ENCODE peak calls at places on chromosomes 12 and 14, in six cellular contexts. W, F, Y, Z, D and K are unnamed samples.

GRCh38 chr14:60357551-60357930 is 108.5 kb downstream of the PPM1A start:
- DNase-seq in W (no peak), F (no peak), Y (no peak), Z (no peak), D (no peak), K (no peak)

GRCh38 chr12:58540480-58541299 is 379.6 kb downstream of the LRIG3 start:
- DNase-seq in W (peak; percentile 86), F (no peak), Y (peak; percentile 85), Z (peak; percentile 28), D (peak; percentile 54), K (peak; percentile 49)

GRCh38 chr14:50901361-50901760 is 29.5 kb downstream of the ABHD12B start:
- DNase-seq in W (no peak), F (no peak), Y (no peak), Z (no peak), D (no peak), K (no peak)

GRCh38 chr14:41446008-41446407 is 160.7 kb upstream of the LRFN5 start:
- DNase-seq in W (no peak), F (no peak), Y (no peak), Z (no peak), D (no peak), K (no peak)

GRCh38 chr14:65015391-65015790 is 28.7 kb downstream of the FNTB start:
- DNase-seq in W (no peak), F (no peak), Y (no peak), Z (peak; percentile 57), D (no peak), K (no peak)

GRCh38 chr12:48414046-48414445 is 58.3 kb upstream of the ANP32D start:
- DNase-seq in W (no peak), F (no peak), Y (no peak), Z (no peak), D (peak; percentile 21), K (no peak)

GRCh38 chr12:16583991-16584745 is 21.8 kb downstream of the LMO3 start:
- DNase-seq in W (no peak), F (no peak), Y (no peak), Z (no peak), D (no peak), K (no peak)

GRCh38 chr14:35963209-35963608 is 137.1 kb downstream of the BRMS1L start:
- DNase-seq in W (peak; percentile 1), F (no peak), Y (no peak), Z (no peak), D (no peak), K (no peak)

GRCh38 chr12:49365542-49365941 is 1.7 kb upstream of the SPATS2 start:
- DNase-seq in W (peak; percentile 72), F (no peak), Y (no peak), Z (no peak), D (no peak), K (peak; percentile 91)

GRCh38 chr12:89994901-89995300 is 286.3 kb upstream of the ATP2B1 start:
- DNase-seq in W (no peak), F (no peak), Y (no peak), Z (no peak), D (no peak), K (no peak)

GRCh38 chr14:21054123-21054767 is 3.4 kb upstream of the RNASE8 start:
- DNase-seq in W (no peak), F (no peak), Y (no peak), Z (no peak), D (no peak), K (no peak)

GRCh38 chr14:80055226-80055625 is 156.1 kb downstream of the DIO2 start:
- DNase-seq in W (peak; percentile 6), F (no peak), Y (no peak), Z (no peak), D (no peak), K (peak; percentile 57)

GRCh38 chr14:65170768-65171251 is 68.5 kb upstream of the MAX start:
- DNase-seq in W (peak; percentile 66), F (no peak), Y (no peak), Z (no peak), D (peak; percentile 8), K (peak; percentile 70)

GRCh38 chr14:76083796-76084195 is 67.9 kb upstream of the GPATCH2L start:
- DNase-seq in W (no peak), F (no peak), Y (no peak), Z (no peak), D (no peak), K (no peak)

GRCh38 chr14:61048640-61049039 is 67.6 kb downstream of the SLC38A6 start:
- DNase-seq in W (no peak), F (no peak), Y (no peak), Z (no peak), D (no peak), K (no peak)

GRCh38 chr14:81589381-81590065 is 55.9 kb upstream of the SEL1L start:
- DNase-seq in W (no peak), F (no peak), Y (no peak), Z (no peak), D (no peak), K (no peak)

GRCh38 chr14:45177081-45177480 is 41.4 kb downstream of the FANCM start:
- DNase-seq in W (peak; percentile 93), F (no peak), Y (no peak), Z (no peak), D (no peak), K (peak; percentile 68)

GRCh38 chr14:45198551-45198950 is 54.5 kb downstream of the MIS18BP1 start:
- DNase-seq in W (peak; percentile 68), F (no peak), Y (no peak), Z (no peak), D (no peak), K (no peak)

GRCh38 chr12:601976-602699 is 61.1 kb downstream of the NINJ2 start:
- DNase-seq in W (no peak), F (no peak), Y (peak; percentile 13), Z (no peak), D (no peak), K (no peak)

GRCh38 chr12:22262309-22262708 is 72.2 kb downstream of the ST8SIA1 start:
- DNase-seq in W (no peak), F (no peak), Y (peak; percentile 10), Z (no peak), D (no peak), K (no peak)

GRCh38 chr12:6262211-6262610 is 48.3 kb upstream of the PLEKHG6 start:
- DNase-seq in W (no peak), F (no peak), Y (no peak), Z (no peak), D (no peak), K (no peak)

GRCh38 chr14:76261371-76261811 is 109.7 kb downstream of the GPATCH2L start:
- DNase-seq in W (no peak), F (no peak), Y (no peak), Z (no peak), D (no peak), K (no peak)

GRCh38 chr12:93181396-93181965 is 196.2 kb upstream of the NUDT4 start:
- DNase-seq in W (no peak), F (no peak), Y (no peak), Z (no peak), D (no peak), K (no peak)

GRCh38 chr14:58992935-58993334 is 195.5 kb upstream of the DAAM1 start:
- DNase-seq in W (no peak), F (no peak), Y (no peak), Z (no peak), D (no peak), K (no peak)

GRCh38 chr14:60616326-60617044 is 32.8 kb downstream of the SIX1 start:
- DNase-seq in W (no peak), F (no peak), Y (peak; percentile 65), Z (no peak), D (no peak), K (no peak)

GRCh38 chr14:97077253-97077653 is 280.1 kb downstream of the VRK1 start:
- DNase-seq in W (no peak), F (no peak), Y (no peak), Z (peak; percentile 59), D (peak; percentile 46), K (peak; percentile 2)

GRCh38 chr14:78836777-78837176 is 666.6 kb downstream of the NRXN3 start:
- DNase-seq in W (peak; percentile 70), F (peak; percentile 4), Y (peak; percentile 54), Z (peak; percentile 27), D (peak; percentile 34), K (peak; percentile 14)

GRCh38 chr12:120654656-120655055 is 14.2 kb downstream of the CABP1 start:
- DNase-seq in W (no peak), F (no peak), Y (no peak), Z (no peak), D (peak; percentile 75), K (no peak)

GRCh38 chr12:55933158-55933798 is 2.3 kb downstream of the DGKA start:
- DNase-seq in W (peak; percentile 75), F (no peak), Y (no peak), Z (no peak), D (no peak), K (peak; percentile 86)

GRCh38 chr14:97640031-97640430 is 842.8 kb downstream of the VRK1 start:
- DNase-seq in W (no peak), F (no peak), Y (no peak), Z (no peak), D (no peak), K (no peak)

GRCh38 chr12:3930216-3930615 is 57.0 kb upstream of the PARP11 start:
- DNase-seq in W (no peak), F (no peak), Y (no peak), Z (peak; percentile 56), D (no peak), K (no peak)

GRCh38 chr14:52355016-52355430 is 40.9 kb downstream of the PTGER2 start:
- DNase-seq in W (peak; percentile 93), F (no peak), Y (no peak), Z (no peak), D (no peak), K (peak; percentile 89)

GRCh38 chr14:71135911-71136310 is 228.7 kb downstream of the PCNX1 start:
- DNase-seq in W (no peak), F (no peak), Y (no peak), Z (no peak), D (no peak), K (no peak)

GRCh38 chr14:80364274-80364673 is 153.0 kb upstream of the DIO2 start:
- DNase-seq in W (peak; percentile 23), F (no peak), Y (peak; percentile 38), Z (no peak), D (no peak), K (no peak)

GRCh38 chr12:93322784-93323183 is 54.9 kb upstream of the NUDT4 start:
- DNase-seq in W (peak; percentile 77), F (no peak), Y (no peak), Z (no peak), D (no peak), K (peak; percentile 74)

GRCh38 chr14:101908795-101909194 is 55.6 kb upstream of the DYNC1H1 start:
- DNase-seq in W (no peak), F (no peak), Y (no peak), Z (no peak), D (no peak), K (no peak)

GRCh38 chr12:180445-180844 is 33.5 kb downstream of the SLC6A12 start:
- DNase-seq in W (no peak), F (peak; percentile 36), Y (peak; percentile 11), Z (peak; percentile 58), D (peak; percentile 59), K (no peak)

GRCh38 chr14:94394025-94394493 is 5.7 kb upstream of the SERPINA1 start:
- DNase-seq in W (no peak), F (no peak), Y (no peak), Z (no peak), D (no peak), K (no peak)